ENCODE peak calls at places on chromosomes 12 and 14, in six cellular contexts. K is activated CD4-positive, CD25-positive, alpha-beta regulatory T cell treated with anti-CD3 and anti-CD28 coated beads, Interleukin-2, amount 50 U/mL, for 16 hours; B is fibroblast of the aortic adventitia; V is amniotic stem cell; F is activated T-helper 9 cell treated with anti-CD3 and anti-CD28 coated beads, Interleukin-2, amount 50 U/mL, for 16 hours; W is hepatocyte. R is an unnamed sample.
A peak's percentile ranks its signal among the peaks of the same experiment; 100 is the strongest.

GRCh38 chr14:59268011-59268410 is 79.5 kb downstream of the DAAM1 start:
- DNase-seq in K (no peak), B (no peak), V (no peak), F (no peak), W (no peak), R (no peak)

GRCh38 chr14:88477513-88478250 is 77.1 kb downstream of the PTPN21 start:
- DNase-seq in K (no peak), B (peak; percentile 13), V (no peak), F (no peak), W (no peak), R (no peak)

GRCh38 chr14:68891851-68892660 is 87.0 kb downstream of the ACTN1 start:
- DNase-seq in K (no peak), B (peak; percentile 6), V (no peak), F (no peak), W (no peak), R (no peak)

GRCh38 chr12:70982286-70982685 is 61.7 kb upstream of the PTPRR start:
- DNase-seq in K (no peak), B (peak; percentile 83), V (no peak), F (no peak), W (no peak), R (no peak)

GRCh38 chr14:76423534-76423933 is 47.6 kb downstream of the ESRRB start:
- DNase-seq in K (no peak), B (no peak), V (no peak), F (no peak), W (no peak), R (no peak)

GRCh38 chr12:117803013-117803412 is 165.8 kb downstream of the KSR2 start:
- DNase-seq in K (no peak), B (no peak), V (no peak), F (no peak), W (peak; percentile 77), R (no peak)

GRCh38 chr14:60590907-60591510 is 58.3 kb downstream of the SIX1 start:
- DNase-seq in K (no peak), B (peak; percentile 77), V (no peak), F (no peak), W (no peak), R (no peak)

GRCh38 chr12:108875682-108876361 is 4.1 kb upstream of the DAO start:
- DNase-seq in K (no peak), B (no peak), V (no peak), F (no peak), W (no peak), R (no peak)

GRCh38 chr12:58415716-58416115 is 474.3 kb downstream of the ATP23 start:
- DNase-seq in K (no peak), B (peak; percentile 12), V (no peak), F (no peak), W (no peak), R (no peak)

GRCh38 chr12:122423258-122424165 is 1.0 kb upstream of the CLIP1 start:
- DNase-seq in K (no peak), B (peak; percentile 36), V (no peak), F (no peak), W (peak; percentile 50), R (no peak)

GRCh38 chr14:105204206-105204930 is 23.3 kb upstream of the NUDT14 start:
- DNase-seq in K (no peak), B (peak; percentile 29), V (no peak), F (no peak), W (no peak), R (no peak)

GRCh38 chr14:78566017-78566858 is 396.1 kb downstream of the NRXN3 start:
- DNase-seq in K (peak; percentile 13), B (peak; percentile 79), V (peak; percentile 39), F (peak; percentile 14), W (peak; percentile 88), R (peak; percentile 7)

GRCh38 chr14:51780741-51781140 is 79.7 kb upstream of the GNG2 start:
- DNase-seq in K (no peak), B (peak; percentile 22), V (no peak), F (no peak), W (no peak), R (no peak)

GRCh38 chr12:47023944-47024343 is 55.5 kb upstream of the PCED1B start:
- DNase-seq in K (no peak), B (no peak), V (no peak), F (no peak), W (no peak), R (no peak)

GRCh38 chr12:13547283-13547682 is 350.8 kb downstream of the EMP1 start:
- DNase-seq in K (no peak), B (no peak), V (no peak), F (no peak), W (no peak), R (no peak)

GRCh38 chr12:111488271-111488670 is 82.5 kb downstream of the SH2B3 start:
- DNase-seq in K (no peak), B (peak; percentile 58), V (no peak), F (no peak), W (peak; percentile 33), R (no peak)

GRCh38 chr12:12022306-12022931 is 48.3 kb upstream of the BCL2L14 start:
- DNase-seq in K (no peak), B (no peak), V (no peak), F (no peak), W (no peak), R (no peak)

GRCh38 chr14:77320238-77320935 is at the start of gene POMT2:
- DNase-seq in K (peak; percentile 82), B (peak; percentile 78), V (peak; percentile 77), F (peak; percentile 89), W (peak; percentile 96), R (peak; percentile 66)

GRCh38 chr14:92198804-92199203 is 77.0 kb downstream of the CPSF2 start:
- DNase-seq in K (no peak), B (no peak), V (no peak), F (no peak), W (no peak), R (no peak)

GRCh38 chr12:19892186-19892585 is 452.9 kb downstream of the AEBP2 start:
- DNase-seq in K (no peak), B (peak; percentile 44), V (no peak), F (no peak), W (no peak), R (no peak)

GRCh38 chr14:103727313-103728000 is 11.8 kb downstream of the ZFYVE21 start:
- DNase-seq in K (no peak), B (no peak), V (no peak), F (no peak), W (no peak), R (no peak)

GRCh38 chr14:64947710-64948611 is 5.4 kb upstream of the GPX2 start:
- DNase-seq in K (no peak), B (no peak), V (no peak), F (no peak), W (peak; percentile 37), R (no peak)

GRCh38 chr12:122729583-122730214 is 945 bp downstream of the HCAR1 start:
- DNase-seq in K (no peak), B (no peak), V (no peak), F (no peak), W (no peak), R (no peak)

GRCh38 chr12:41277019-41277770 is 89.1 kb downstream of the PDZRN4 start:
- DNase-seq in K (no peak), B (peak; percentile 56), V (peak; percentile 13), F (no peak), W (peak; percentile 56), R (no peak)

GRCh38 chr12:64611430-64612286 is 1.4 kb downstream of the RASSF3 start:
- DNase-seq in K (no peak), B (peak; percentile 43), V (no peak), F (no peak), W (peak; percentile 50), R (no peak)

GRCh38 chr14:74686324-74686723 is 26.6 kb downstream of the AREL1 start:
- DNase-seq in K (no peak), B (no peak), V (no peak), F (no peak), W (peak; percentile 31), R (no peak)

GRCh38 chr12:121452356-121453021 is 52.6 kb downstream of the RNF34 start:
- DNase-seq in K (no peak), B (no peak), V (no peak), F (no peak), W (peak; percentile 33), R (no peak)

GRCh38 chr14:74941676-74942097 is 13.7 kb downstream of the PGF start:
- DNase-seq in K (peak; percentile 34), B (peak; percentile 39), V (no peak), F (peak; percentile 37), W (peak; percentile 53), R (no peak)